ENCODE peak calls at places on chromosomes 3 and 15, in seven cellular contexts. U is AG10803, H is fibroblast of lung, N is fibroblast of mammary gland, X is heart right ventricle, C is left ventricle myocardium inferior, E is astrocyte of the cerebellum. L is an unnamed sample.

GRCh38 chr3:152039887-152040286 is 166.4 kb downstream of the SUCNR1 start:
- DNase-seq in U (no peak), H (no peak), N (no peak), X (no peak), C (no peak), E (no peak), L (no peak)

GRCh38 chr15:68885070-68885469 is 45.3 kb upstream of the SPESP1 start:
- DNase-seq in U (peak; percentile 69), H (peak; percentile 77), N (peak; percentile 40), X (no peak), C (no peak), E (peak; percentile 70), L (no peak)

GRCh38 chr15:72824781-72825180 is 41.2 kb upstream of the ADPGK start:
- DNase-seq in U (no peak), H (no peak), N (no peak), X (no peak), C (no peak), E (no peak), L (no peak)

GRCh38 chr3:194539498-194539897 is 52.7 kb upstream of the ATP13A3 start:
- DNase-seq in U (no peak), H (no peak), N (no peak), X (no peak), C (no peak), E (no peak), L (no peak)

GRCh38 chr3:151537751-151538150 is 76.9 kb upstream of the IGSF10 start:
- DNase-seq in U (peak; percentile 55), H (peak; percentile 25), N (peak; percentile 39), X (no peak), C (no peak), E (peak; percentile 23), L (no peak)

GRCh38 chr3:49248828-49249227 is 28.2 kb downstream of the C3orf62 start:
- DNase-seq in U (peak; percentile 40), H (no peak), N (peak; percentile 42), X (peak; percentile 37), C (no peak), E (no peak), L (no peak)

GRCh38 chr15:73538563-73539211 is 94.5 kb downstream of the NPTN start:
- DNase-seq in U (no peak), H (no peak), N (no peak), X (no peak), C (no peak), E (no peak), L (no peak)

GRCh38 chr15:81152339-81152738 is 18.3 kb downstream of the CFAP161 start:
- DNase-seq in U (no peak), H (no peak), N (no peak), X (no peak), C (no peak), E (no peak), L (no peak)

GRCh38 chr3:141996437-141996836 is 120.0 kb downstream of the ATP1B3 start:
- DNase-seq in U (no peak), H (no peak), N (no peak), X (no peak), C (no peak), E (no peak), L (no peak)

GRCh38 chr15:61227269-61228024 is 1.7 kb downstream of the RORA start:
- DNase-seq in U (peak; percentile 73), H (peak; percentile 52), N (peak; percentile 65), X (peak; percentile 15), C (no peak), E (peak; percentile 57), L (no peak)

GRCh38 chr3:165800970-165801369 is 36.3 kb downstream of the BCHE start:
- DNase-seq in U (no peak), H (peak; percentile 12), N (no peak), X (no peak), C (no peak), E (no peak), L (no peak)

GRCh38 chr3:192092388-192093005 is 631.5 kb downstream of the PYDC2 start:
- DNase-seq in U (no peak), H (no peak), N (peak; percentile 3), X (no peak), C (no peak), E (no peak), L (no peak)

GRCh38 chr15:65870889-65871533 is 1.7 kb downstream of the RAB11A start:
- DNase-seq in U (peak; percentile 55), H (peak; percentile 70), N (peak; percentile 72), X (no peak), C (no peak), E (peak; percentile 11), L (no peak)

GRCh38 chr3:32175607-32176197 is 62.8 kb upstream of the CMTM8 start:
- DNase-seq in U (peak; percentile 55), H (peak; percentile 78), N (peak; percentile 76), X (peak; percentile 33), C (no peak), E (peak; percentile 44), L (no peak)

GRCh38 chr3:108493862-108494261 is 16.5 kb downstream of the MYH15 start:
- DNase-seq in U (no peak), H (no peak), N (no peak), X (no peak), C (peak; percentile 17), E (no peak), L (no peak)

GRCh38 chr3:109382573-109382972 is 45.2 kb upstream of the DPPA4 start:
- DNase-seq in U (no peak), H (no peak), N (no peak), X (no peak), C (no peak), E (no peak), L (no peak)

DNA sequence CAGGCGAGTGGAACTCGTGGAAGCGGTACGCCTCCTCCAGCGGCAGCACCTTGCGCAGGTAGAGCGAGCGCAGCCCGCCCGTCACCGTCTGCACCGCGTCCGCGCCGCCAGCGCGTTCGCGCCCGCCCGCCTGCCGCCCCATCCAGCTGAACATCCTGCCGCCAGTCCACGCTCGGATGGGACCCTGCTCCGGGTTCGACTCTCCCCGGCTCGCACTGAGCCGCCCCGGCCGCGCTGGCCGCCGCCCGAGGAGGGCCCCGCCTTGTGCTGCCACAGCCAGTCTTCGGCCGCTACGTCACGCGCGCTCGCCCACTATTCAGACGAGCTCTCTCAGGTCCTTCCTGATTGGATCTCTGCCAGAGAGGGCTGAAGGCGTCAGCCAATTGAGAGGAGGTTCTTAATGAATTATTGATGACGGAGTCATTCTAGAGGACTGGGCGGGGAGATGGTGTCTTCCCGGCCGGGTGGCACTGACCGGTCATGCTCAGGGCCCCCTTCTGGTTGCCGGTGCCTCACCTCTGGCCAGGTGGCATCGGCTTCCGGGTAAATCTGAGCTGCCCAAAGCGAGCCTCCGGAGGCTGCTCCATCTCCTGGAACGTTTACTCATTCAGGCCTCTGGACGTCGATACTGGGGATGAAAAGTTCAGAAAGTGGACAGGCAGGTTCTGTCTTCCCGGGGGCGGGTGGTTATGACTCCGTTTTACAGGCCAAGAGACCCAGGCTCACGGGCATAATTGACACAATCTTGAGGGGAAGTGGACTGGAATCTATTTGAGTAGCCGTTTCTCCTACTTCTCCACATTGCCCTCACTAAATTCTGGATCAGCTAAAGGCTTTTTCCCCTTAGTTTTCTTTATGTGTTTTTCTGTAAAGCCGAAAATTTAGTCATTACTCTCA is at the start of gene EHD4:
- DNase-seq in U (peak; percentile 98), H (peak; percentile 99), N (peak; percentile 98), X (peak; percentile 99), C (peak; percentile 98), E (peak; percentile 98), L (peak; percentile 96)
- TF ChIP-seq CTCF in U (peak; percentile 48), H (peak; percentile 24), N (peak; percentile 24), X (peak; percentile 35), C (peak; percentile 58), E (peak; percentile 28), L (peak; percentile 49)

DNA sequence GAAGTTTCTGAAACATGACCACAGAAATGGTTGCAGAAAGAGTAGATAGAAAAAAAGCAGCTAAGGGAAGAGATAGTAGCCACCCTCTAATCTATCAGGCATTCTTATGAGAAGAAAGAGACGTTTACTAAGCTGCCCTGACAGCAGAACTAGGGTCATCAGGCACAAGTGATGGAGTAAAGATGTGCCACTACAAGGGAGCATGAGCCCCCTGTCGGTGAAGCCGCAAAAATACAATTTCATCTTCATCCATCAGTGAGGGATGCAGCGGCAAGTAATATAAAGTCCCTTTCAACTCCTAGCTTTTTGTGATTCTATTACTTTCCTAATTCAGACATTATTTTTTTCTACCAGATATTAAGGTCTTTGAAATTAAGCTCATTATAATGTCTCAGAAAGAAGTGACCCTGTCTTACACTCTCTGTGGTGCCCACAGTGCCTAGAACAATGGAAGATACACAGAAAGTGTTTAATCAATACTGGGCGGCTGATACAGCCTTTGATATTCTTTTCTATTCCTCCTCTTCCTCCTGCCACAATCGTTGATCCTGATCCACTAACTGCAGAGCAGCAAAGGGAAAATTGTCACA is 651.6 kb downstream of the NTRK3 start:
- DNase-seq in U (no peak), H (peak; percentile 17), N (no peak), X (no peak), C (no peak), E (no peak), L (no peak)
- TF ChIP-seq CTCF in U (peak; percentile 45), H (peak; percentile 35), N (peak; percentile 37), X (peak; percentile 46), C (peak; percentile 56), E (peak; percentile 29), L (peak; percentile 80)

DNA sequence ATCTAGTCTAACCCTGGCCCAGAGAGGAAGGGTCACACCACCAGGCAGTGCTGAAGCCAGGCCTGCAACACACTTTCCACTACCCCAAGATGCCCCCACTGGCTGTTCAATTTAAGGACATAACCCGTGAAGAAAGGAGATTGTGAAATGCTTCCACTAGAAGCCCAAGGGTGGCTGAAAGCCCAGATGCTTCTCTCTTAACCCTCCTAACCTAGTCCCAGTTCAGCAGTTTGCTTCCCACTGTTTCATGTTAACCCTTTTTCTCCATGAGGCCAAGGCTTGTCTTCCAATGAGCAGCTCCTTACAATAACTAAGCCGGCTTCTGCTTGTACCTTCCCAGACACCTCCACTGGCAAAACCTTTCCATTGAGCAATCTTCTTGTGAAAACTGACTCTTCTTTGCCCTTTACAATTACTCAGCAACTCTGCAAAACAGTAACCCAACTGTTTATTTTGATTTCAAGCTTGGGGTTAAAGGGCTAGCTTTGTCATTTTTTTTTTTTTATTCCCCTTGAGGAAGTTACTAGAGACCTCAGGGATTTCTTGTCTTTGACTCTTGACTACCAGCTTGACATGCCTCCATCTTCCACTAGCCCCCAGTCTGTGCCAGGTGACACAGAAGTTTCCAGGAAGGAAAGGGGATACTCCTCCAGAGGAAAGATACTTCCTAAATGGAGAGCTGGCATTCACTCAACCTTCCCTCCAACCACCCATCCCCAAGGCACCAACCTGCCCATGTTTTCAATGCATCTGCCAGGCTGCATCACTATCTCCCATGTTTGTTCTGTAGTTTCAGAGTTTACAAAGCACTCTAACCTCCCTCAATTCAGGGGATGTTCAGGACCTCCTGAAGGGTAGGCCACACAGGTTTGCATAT is 198.6 kb upstream of the LPP start:
- DNase-seq in U (peak; percentile 77), H (peak; percentile 99), N (peak; percentile 96), X (no peak), C (no peak), E (peak; percentile 45), L (no peak)
- TF ChIP-seq CTCF in U (peak; percentile 31), H (no peak), N (no peak), X (no peak), C (no peak), E (no peak), L (no peak)

GRCh38 chr3:61560452-61561373 is 658 bp upstream of the PTPRG start:
- DNase-seq in U (peak; percentile 85), H (peak; percentile 87), N (peak; percentile 79), X (peak; percentile 86), C (peak; percentile 88), E (peak; percentile 63), L (peak; percentile 82)
- TF ChIP-seq CTCF in U (no peak), H (peak; percentile 23), N (no peak), X (no peak), C (peak; percentile 44), E (no peak), L (peak; percentile 53)

GRCh38 chr3:111864821-111865656 is 6.0 kb downstream of the PHLDB2 start:
- DNase-seq in U (peak; percentile 88), H (peak; percentile 80), N (peak; percentile 92), X (peak; percentile 60), C (no peak), E (peak; percentile 89), L (no peak)
- TF ChIP-seq CTCF in U (peak; percentile 58), H (peak; percentile 35), N (peak; percentile 36), X (peak; percentile 23), C (peak; percentile 38), E (peak; percentile 34), L (peak; percentile 34)